ENCODE peak calls at places on chromosomes 5 and 9, in six cellular contexts. One of them, this sample, is unnamed.
A peak's percentile ranks its signal among the peaks of the same experiment; 100 is the strongest.

GRCh38 chr5:109907751-109908150 is 218.0 kb downstream of the MAN2A1 start:
- DNase-seq in kidney epithelial cell: peak; percentile 61
- DNase-seq in suprapubic skin: no peak
- DNase-seq in A549: no peak
- DNase-seq in astrocyte of the cerebellum: peak; percentile 68
- DNase-seq in Caco-2: no peak
- DNase-seq in this sample: peak; percentile 37

GRCh38 chr5:81525690-81526089 is 131.8 kb upstream of the ACOT12 start:
- DNase-seq in kidney epithelial cell: no peak
- DNase-seq in suprapubic skin: no peak
- DNase-seq in A549: peak; percentile 6
- DNase-seq in astrocyte of the cerebellum: no peak
- DNase-seq in Caco-2: no peak
- DNase-seq in this sample: peak; percentile 37

GRCh38 chr9:131477367-131477766 is 25.4 kb upstream of the POMT1 start:
- DNase-seq in kidney epithelial cell: no peak
- DNase-seq in suprapubic skin: no peak
- DNase-seq in A549: no peak
- DNase-seq in astrocyte of the cerebellum: no peak
- DNase-seq in Caco-2: no peak
- DNase-seq in this sample: no peak

GRCh38 chr5:151696470-151697061 is 9.9 kb upstream of the SPARC start:
- DNase-seq in kidney epithelial cell: peak; percentile 66
- DNase-seq in suprapubic skin: peak; percentile 89
- DNase-seq in A549: no peak
- DNase-seq in astrocyte of the cerebellum: peak; percentile 97
- DNase-seq in Caco-2: no peak
- DNase-seq in this sample: peak; percentile 99

GRCh38 chr5:141040093-141040762 is 10.9 kb upstream of the PCDHB1 start:
- DNase-seq in kidney epithelial cell: no peak
- DNase-seq in suprapubic skin: no peak
- DNase-seq in A549: peak; percentile 75
- DNase-seq in astrocyte of the cerebellum: no peak
- DNase-seq in Caco-2: no peak
- DNase-seq in this sample: no peak

GRCh38 chr5:68141494-68141893 is 74.1 kb upstream of the PIK3R1 start:
- DNase-seq in kidney epithelial cell: no peak
- DNase-seq in suprapubic skin: no peak
- DNase-seq in A549: no peak
- DNase-seq in astrocyte of the cerebellum: no peak
- DNase-seq in Caco-2: no peak
- DNase-seq in this sample: no peak

GRCh38 chr5:180085837-180086236 is 14.3 kb upstream of the RNF130 start:
- DNase-seq in kidney epithelial cell: no peak
- DNase-seq in suprapubic skin: no peak
- DNase-seq in A549: no peak
- DNase-seq in astrocyte of the cerebellum: no peak
- DNase-seq in Caco-2: no peak
- DNase-seq in this sample: no peak

GRCh38 chr9:127612993-127613954 is 1.2 kb downstream of the STXBP1 start:
- DNase-seq in kidney epithelial cell: no peak
- DNase-seq in suprapubic skin: peak; percentile 88
- DNase-seq in A549: peak; percentile 56
- DNase-seq in astrocyte of the cerebellum: no peak
- DNase-seq in Caco-2: peak; percentile 24
- DNase-seq in this sample: no peak

GRCh38 chr5:171571663-171572062 is 152.2 kb downstream of the FGF18 start:
- DNase-seq in kidney epithelial cell: peak; percentile 35
- DNase-seq in suprapubic skin: no peak
- DNase-seq in A549: peak; percentile 25
- DNase-seq in astrocyte of the cerebellum: no peak
- DNase-seq in Caco-2: no peak
- DNase-seq in this sample: no peak

GRCh38 chr5:173278641-173279040 is 43.6 kb upstream of the NKX2-5 start:
- DNase-seq in kidney epithelial cell: no peak
- DNase-seq in suprapubic skin: no peak
- DNase-seq in A549: no peak
- DNase-seq in astrocyte of the cerebellum: no peak
- DNase-seq in Caco-2: no peak
- DNase-seq in this sample: no peak
- TF ChIP-seq CTCF in kidney epithelial cell: no peak
- TF ChIP-seq CTCF in suprapubic skin: no peak
- TF ChIP-seq CTCF in A549: no peak
- TF ChIP-seq CTCF in astrocyte of the cerebellum: no peak
- TF ChIP-seq CTCF in Caco-2: no peak
- TF ChIP-seq CTCF in this sample: no peak

DNA sequence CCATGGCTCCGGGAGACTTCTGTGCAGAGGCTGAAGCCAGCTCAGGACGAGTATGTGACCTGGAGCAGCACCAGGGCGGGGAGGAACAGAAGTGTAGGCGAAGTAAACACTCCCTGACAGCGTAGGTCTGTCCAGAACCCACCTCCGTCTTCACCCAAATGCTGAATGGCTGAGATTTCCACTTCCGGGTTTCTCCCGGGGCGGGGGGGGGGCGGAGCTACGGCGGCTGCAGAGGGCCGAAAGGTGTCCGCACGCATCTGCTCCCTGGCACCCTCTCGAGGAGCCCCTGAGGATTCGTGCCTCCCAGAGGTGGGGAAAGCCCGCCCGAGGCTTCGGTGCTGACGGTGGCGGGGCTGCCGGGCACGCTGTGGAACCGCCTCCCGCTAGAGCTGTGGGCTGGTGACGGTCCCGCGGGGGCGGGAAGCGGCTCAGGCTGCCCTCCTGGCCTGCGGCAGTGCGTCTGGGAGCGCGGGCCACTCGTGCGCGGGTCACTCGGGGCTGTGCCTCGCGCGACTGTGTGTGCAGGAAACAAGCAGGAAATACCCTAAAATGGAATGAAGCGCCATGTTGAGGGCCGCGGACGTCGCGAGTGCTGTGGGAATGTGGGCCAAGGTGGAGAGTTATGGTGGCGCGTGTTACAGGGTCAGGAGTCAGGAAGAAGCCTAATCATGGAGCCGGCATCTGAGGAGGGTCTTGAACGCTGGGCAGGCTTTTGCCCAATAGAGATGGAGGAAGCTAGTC is 1425.4 kb downstream of the FOXD4L5 start:
- DNase-seq in kidney epithelial cell: no peak
- DNase-seq in suprapubic skin: peak; percentile 44
- DNase-seq in A549: peak; percentile 84
- DNase-seq in astrocyte of the cerebellum: no peak
- DNase-seq in Caco-2: no peak
- DNase-seq in this sample: no peak
- H3K4me3 ChIP-seq in kidney epithelial cell: no peak overlapping the region
- H3K4me3 ChIP-seq in suprapubic skin: peak overlapping the region; percentile 55
- H3K4me3 ChIP-seq in A549: peak overlapping the region; percentile 62
- H3K4me3 ChIP-seq in astrocyte of the cerebellum: no peak overlapping the region
- H3K4me3 ChIP-seq in Caco-2: no peak overlapping the region
- H3K4me3 ChIP-seq in this sample: peak overlapping the region; percentile 25

DNA sequence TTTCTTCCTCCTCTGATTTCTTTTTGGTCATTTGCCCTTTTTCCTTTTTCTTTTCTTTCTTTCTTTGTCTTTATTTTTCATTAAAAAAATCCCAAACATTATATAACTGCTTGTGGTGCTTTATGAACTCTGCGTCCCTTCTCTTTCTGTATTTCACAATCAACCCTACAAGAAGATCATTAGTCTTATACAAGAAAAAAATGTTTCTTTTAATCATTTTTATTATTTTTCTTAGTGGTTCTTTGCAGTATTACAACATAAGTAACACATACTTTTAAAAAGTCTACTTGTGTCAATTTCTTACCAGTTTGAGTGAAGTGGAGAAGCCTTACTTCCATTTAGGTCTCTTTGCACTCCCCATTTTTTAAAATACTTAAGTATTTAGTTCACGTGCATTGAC is 212.7 kb upstream of the SMC2 start:
- DNase-seq in kidney epithelial cell: no peak
- DNase-seq in suprapubic skin: no peak
- DNase-seq in A549: no peak
- DNase-seq in astrocyte of the cerebellum: no peak
- DNase-seq in Caco-2: no peak
- DNase-seq in this sample: no peak
- TF ChIP-seq CTCF in kidney epithelial cell: no peak
- TF ChIP-seq CTCF in suprapubic skin: no peak
- TF ChIP-seq CTCF in A549: no peak
- TF ChIP-seq CTCF in astrocyte of the cerebellum: no peak
- TF ChIP-seq CTCF in Caco-2: no peak
- TF ChIP-seq CTCF in this sample: no peak

GRCh38 chr5:24163091-24163490 is 481.7 kb downstream of the CDH10 start:
- DNase-seq in kidney epithelial cell: peak; percentile 39
- DNase-seq in suprapubic skin: no peak
- DNase-seq in A549: peak; percentile 23
- DNase-seq in astrocyte of the cerebellum: no peak
- DNase-seq in Caco-2: peak; percentile 30
- DNase-seq in this sample: no peak
- H3K4me3 ChIP-seq in kidney epithelial cell: no peak overlapping the region
- H3K4me3 ChIP-seq in suprapubic skin: no peak overlapping the region
- H3K4me3 ChIP-seq in A549: no peak overlapping the region
- H3K4me3 ChIP-seq in astrocyte of the cerebellum: no peak overlapping the region
- H3K4me3 ChIP-seq in Caco-2: no peak overlapping the region
- H3K4me3 ChIP-seq in this sample: no peak overlapping the region

This sample was measured in AG04449.